ENCODE peak calls at places on chromosomes 6 and 20, in nine cellular contexts. R is right lobe of liver; D is NCI-H460; M is activated T-cell treated with anti-CD3 and anti-CD28 coated beads, Interleukin-2, amount 50 U/mL, for 72 hours; W is GM12865; T is fibroblast of the aortic adventitia; F is hypothalamus; B is body of pancreas; S is AG09319. L is an unnamed sample.

GRCh38 chr20:34637245-34638185 is 39.4 kb downstream of the PIGU start:
- DNase-seq in R (no peak), D (no peak), M (no peak), W (no peak), T (peak; percentile 82), F (no peak), B (peak; percentile 16), S (peak; percentile 60), L (no peak)

GRCh38 chr6:56009620-56010019 is 134.2 kb upstream of the BMP5 start:
- DNase-seq in R (no peak), D (no peak), M (no peak), W (no peak), T (no peak), F (no peak), B (no peak), S (no peak), L (no peak)

GRCh38 chr6:28537509-28538140 is 11.9 kb downstream of the GPX5 start:
- DNase-seq in R (no peak), D (no peak), M (peak; percentile 42), W (peak; percentile 72), T (peak; percentile 2), F (no peak), B (no peak), S (no peak), L (no peak)

GRCh38 chr6:160088069-160088773 is 33.4 kb upstream of the SLC22A1 start:
- DNase-seq in R (peak; percentile 75), D (peak; percentile 33), M (no peak), W (no peak), T (peak; percentile 91), F (no peak), B (peak; percentile 55), S (peak; percentile 73), L (peak; percentile 24)

GRCh38 chr6:149235130-149235561 is 82.4 kb upstream of the TAB2 start:
- DNase-seq in R (no peak), D (peak; percentile 19), M (no peak), W (peak; percentile 72), T (peak; percentile 78), F (no peak), B (peak; percentile 70), S (peak; percentile 22), L (peak; percentile 91)

GRCh38 chr6:166104107-166104506 is 63.5 kb downstream of the TBXT start:
- DNase-seq in R (no peak), D (no peak), M (no peak), W (no peak), T (peak; percentile 36), F (no peak), B (no peak), S (no peak), L (no peak)

GRCh38 chr6:124989136-124989983 is 27.1 kb downstream of the RNF217 start:
- DNase-seq in R (no peak), D (no peak), M (no peak), W (no peak), T (no peak), F (no peak), B (no peak), S (no peak), L (no peak)

GRCh38 chr6:83514877-83515466 is 2.6 kb downstream of the PRSS35 start:
- DNase-seq in R (no peak), D (peak; percentile 49), M (peak; percentile 35), W (peak; percentile 68), T (peak; percentile 84), F (no peak), B (peak; percentile 43), S (peak; percentile 46), L (peak; percentile 71)

GRCh38 chr6:21305827-21306469 is 287.6 kb upstream of the SOX4 start:
- DNase-seq in R (no peak), D (peak; percentile 17), M (no peak), W (no peak), T (peak; percentile 69), F (no peak), B (no peak), S (peak; percentile 20), L (peak; percentile 13)

GRCh38 chr6:118212451-118213173 is 305.5 kb downstream of the SLC35F1 start:
- DNase-seq in R (no peak), D (no peak), M (no peak), W (no peak), T (no peak), F (no peak), B (no peak), S (no peak), L (no peak)

GRCh38 chr6:4533576-4533975 is 242.6 kb upstream of the CDYL start:
- DNase-seq in R (no peak), D (no peak), M (no peak), W (no peak), T (no peak), F (no peak), B (no peak), S (no peak), L (no peak)

GRCh38 chr6:140480852-140481251 is 1106.4 kb upstream of the CITED2 start:
- DNase-seq in R (no peak), D (no peak), M (no peak), W (peak; percentile 7), T (peak; percentile 86), F (no peak), B (no peak), S (no peak), L (peak; percentile 54)

GRCh38 chr6:98946877-98947410 is 802 bp downstream of the FBXL4 start:
- DNase-seq in R (peak; percentile 65), D (no peak), M (peak; percentile 56), W (peak; percentile 62), T (peak; percentile 22), F (no peak), B (peak; percentile 62), S (no peak), L (peak; percentile 55)

GRCh38 chr20:10076126-10077080 is 41.6 kb downstream of the ANKEF1 start:
- DNase-seq in R (no peak), D (no peak), M (no peak), W (no peak), T (peak; percentile 35), F (no peak), B (peak; percentile 65), S (no peak), L (no peak)

GRCh38 chr20:59145247-59145925 is 18.2 kb upstream of the ZNF831 start:
- DNase-seq in R (no peak), D (no peak), M (no peak), W (no peak), T (no peak), F (no peak), B (no peak), S (no peak), L (no peak)

GRCh38 chr6:3077430-3077829 is 9.1 kb downstream of the RIPK1 start:
- DNase-seq in R (no peak), D (no peak), M (no peak), W (no peak), T (no peak), F (no peak), B (no peak), S (no peak), L (no peak)

GRCh38 chr6:14455942-14456648 is 338.5 kb downstream of the CD83 start:
- DNase-seq in R (no peak), D (no peak), M (no peak), W (no peak), T (no peak), F (no peak), B (no peak), S (no peak), L (no peak)

GRCh38 chr20:37518059-37518458 is 3.0 kb upstream of the NNAT start:
- DNase-seq in R (no peak), D (no peak), M (no peak), W (no peak), T (no peak), F (no peak), B (no peak), S (no peak), L (no peak)